ENCODE peak calls at places on chromosomes 7 and 10, in six cellular contexts. G is HuH-7, Q is fibroblast of the aortic adventitia, I is HT1080, E is body of pancreas, Y is HTR-8/SVneo. T is an unnamed sample.

GRCh38 chr7:41255716-41256115 is 447.2 kb downstream of the INHBA start:
- DNase-seq in G (no peak), Q (no peak), I (no peak), E (no peak), Y (no peak), T (no peak)

GRCh38 chr7:43876266-43876665 is 6.9 kb upstream of the MRPS24 start:
- DNase-seq in G (no peak), Q (no peak), I (no peak), E (no peak), Y (no peak), T (no peak)

GRCh38 chr10:36578306-36578705 is 547.1 kb upstream of the ANKRD30A start:
- DNase-seq in G (no peak), Q (peak), I (peak), E (no peak), Y (no peak), T (no peak)

GRCh38 chr10:48608279-48608681 is 3.4 kb upstream of the ARHGAP22 start:
- DNase-seq in G (peak), Q (no peak), I (peak), E (peak), Y (peak), T (peak)

GRCh38 chr7:128122577-128123290 is 91.5 kb upstream of the LRRC4 start:
- DNase-seq in G (no peak), Q (no peak), I (no peak), E (no peak), Y (no peak), T (no peak)

GRCh38 chr10:100065084-100065660 is 16.5 kb downstream of the CPN1 start:
- DNase-seq in G (no peak), Q (no peak), I (no peak), E (no peak), Y (no peak), T (no peak)

GRCh38 chr10:14356921-14357320 is 26.2 kb upstream of the FRMD4A start:
- DNase-seq in G (no peak), Q (peak), I (peak), E (no peak), Y (peak), T (no peak)

GRCh38 chr10:49164587-49165188 is 23.5 kb downstream of the TMEM273 start:
- DNase-seq in G (peak), Q (peak), I (peak), E (peak), Y (peak), T (no peak)

GRCh38 chr7:38189256-38189938 is 11.4 kb downstream of the STARD3NL start:
- DNase-seq in G (no peak), Q (no peak), I (no peak), E (no peak), Y (no peak), T (no peak)

GRCh38 chr10:73931767-73932624 is 21.1 kb downstream of the PLAU start:
- DNase-seq in G (no peak), Q (no peak), I (peak), E (peak), Y (no peak), T (no peak)

GRCh38 chr7:123879628-123880027 is 34.7 kb downstream of the HYAL4 start:
- DNase-seq in G (no peak), Q (no peak), I (no peak), E (no peak), Y (no peak), T (no peak)

GRCh38 chr7:154953006-154953684 is 49.8 kb downstream of the PAXIP1 start:
- DNase-seq in G (peak), Q (peak), I (peak), E (peak), Y (peak), T (no peak)

T was measured in type B pancreatic cell.